ENCODE peak calls at places on chromosomes 4 and X, in five cellular contexts. E is GM12878, Z is H1, K is HepG2, I is K562. L is an unnamed sample.

GRCh38 chr4:56909083-56909981 is 1.6 kb downstream of the REST start:
- DNase-seq in E (no peak), Z (no peak), K (peak), I (no peak), L (no peak)

GRCh38 chr4:73586040-73586439 is 34.2 kb downstream of the RASSF6 start:
- DNase-seq in E (no peak), Z (no peak), K (no peak), I (no peak), L (no peak)

GRCh38 chrX:42678133-42678532 is 99.8 kb downstream of the PPP1R2C start:
- DNase-seq in E (no peak), Z (no peak), K (no peak), I (no peak), L (no peak)

GRCh38 chr4:71004281-71004851 is 10.9 kb downstream of the DCK start:
- DNase-seq in E (no peak), Z (no peak), K (peak), I (no peak), L (no peak)

GRCh38 chrX:40809210-40809609 is 73.9 kb upstream of the MED14 start:
- DNase-seq in E (no peak), Z (no peak), K (no peak), I (no peak), L (no peak)

GRCh38 chrX:45952030-45952429 is 593.2 kb downstream of the ZNF674 start:
- DNase-seq in E (no peak), Z (no peak), K (no peak), I (no peak), L (no peak)

GRCh38 chr4:7003879-7004240 is 39.3 kb upstream of the TADA2B start:
- DNase-seq in E (no peak), Z (no peak), K (no peak), I (no peak), L (no peak)

GRCh38 chr4:186757696-186758330 is 34.2 kb upstream of the FAT1 start:
- DNase-seq in E (no peak), Z (no peak), K (no peak), I (no peak), L (no peak)

GRCh38 chr4:95761871-95762270 is 78.0 kb upstream of the PDHA2 start:
- DNase-seq in E (no peak), Z (no peak), K (no peak), I (no peak), L (no peak)

GRCh38 chr4:130077275-130077674 is 981.3 kb downstream of the C4orf33 start:
- DNase-seq in E (no peak), Z (no peak), K (no peak), I (no peak), L (no peak)

GRCh38 chr4:122152699-122153328 is 683 bp downstream of the BLTP1 start:
- DNase-seq in E (no peak), Z (no peak), K (peak), I (peak), L (no peak)

GRCh38 chr4:25161599-25161960 is 1.3 kb upstream of the SEPSECS start:
- DNase-seq in E (no peak), Z (no peak), K (no peak), I (peak), L (no peak)

GRCh38 chr4:118279328-118279727 is 73.5 kb downstream of the PRSS12 start:
- DNase-seq in E (no peak), Z (no peak), K (no peak), I (no peak), L (no peak)

GRCh38 chrX:118254611-118255010 is 91.3 kb upstream of the WDR44 start:
- DNase-seq in E (peak), Z (no peak), K (peak), I (peak), L (peak)

GRCh38 chr4:39706829-39707511 is 9.0 kb downstream of the UBE2K start:
- DNase-seq in E (no peak), Z (no peak), K (no peak), I (no peak), L (no peak)

GRCh38 chr4:8589336-8589735 is 3.2 kb upstream of the CPZ start:
- DNase-seq in E (no peak), Z (no peak), K (no peak), I (no peak), L (no peak)

GRCh38 chr4:127055349-127055748 is 577.4 kb upstream of the INTU start:
- DNase-seq in E (no peak), Z (no peak), K (no peak), I (no peak), L (no peak)

GRCh38 chr4:122577808-122578781 is 42.8 kb downstream of the IL21 start:
- DNase-seq in E (no peak), Z (no peak), K (peak), I (peak), L (peak)

GRCh38 chrX:28223469-28223868 is 242.2 kb upstream of the DCAF8L1 start:
- DNase-seq in E (no peak), Z (no peak), K (no peak), I (no peak), L (no peak)

GRCh38 chrX:106748377-106748776 is 21.9 kb downstream of the RNF128 start:
- DNase-seq in E (no peak), Z (no peak), K (no peak), I (no peak), L (no peak)

GRCh38 chrX:42976729-42977366 is 198.9 kb upstream of the PPP1R2C start:
- DNase-seq in E (no peak), Z (no peak), K (no peak), I (no peak), L (no peak)

GRCh38 chr4:7547368-7548040 is 112.8 kb upstream of the PSAPL1 start:
- DNase-seq in E (no peak), Z (no peak), K (no peak), I (no peak), L (no peak)

GRCh38 chr4:173666-174314 is 49.5 kb downstream of the ZNF718 start:
- DNase-seq in E (no peak), Z (peak), K (no peak), I (no peak), L (no peak)

GRCh38 chr4:53055274-53055673 is 193.2 kb downstream of the RASL11B start:
- DNase-seq in E (no peak), Z (no peak), K (no peak), I (no peak), L (no peak)

GRCh38 chr4:161554372-161554990 is 609.3 kb downstream of the FSTL5 start:
- DNase-seq in E (no peak), Z (no peak), K (no peak), I (no peak), L (no peak)

GRCh38 chrX:29787666-29788065 is 427.7 kb upstream of the MAGEB2 start:
- DNase-seq in E (no peak), Z (no peak), K (no peak), I (no peak), L (no peak)

GRCh38 chr4:4524364-4524763 is 17.5 kb downstream of the STX18 start:
- DNase-seq in E (peak), Z (no peak), K (no peak), I (no peak), L (no peak)

GRCh38 chr4:117796677-117797076 is 237.6 kb upstream of the NDST3 start:
- DNase-seq in E (no peak), Z (no peak), K (no peak), I (no peak), L (no peak)

GRCh38 chrX:1207496-1208025 is 4.9 kb downstream of the CRLF2 start:
- DNase-seq in E (no peak), Z (no peak), K (no peak), I (no peak), L (no peak)

GRCh38 chrX:147476008-147476407 is 435.7 kb upstream of the FMR1 start:
- DNase-seq in E (no peak), Z (no peak), K (peak), I (no peak), L (no peak)

GRCh38 chr4:4838602-4839470 is 20.6 kb upstream of the MSX1 start:
- DNase-seq in E (no peak), Z (no peak), K (peak), I (no peak), L (no peak)

GRCh38 chr4:94447754-94448411 is 3.9 kb upstream of the PDLIM5 start:
- DNase-seq in E (no peak), Z (no peak), K (no peak), I (no peak), L (no peak)

GRCh38 chr4:125951275-125951887 is 636.6 kb downstream of the FAT4 start:
- DNase-seq in E (no peak), Z (no peak), K (no peak), I (no peak), L (no peak)

GRCh38 chr4:170124391-170124790 is 34.6 kb upstream of the AADAT start:
- DNase-seq in E (no peak), Z (no peak), K (no peak), I (no peak), L (no peak)

GRCh38 chr4:48462363-48462762 is 20.8 kb upstream of the SLC10A4 start:
- DNase-seq in E (no peak), Z (no peak), K (no peak), I (no peak), L (no peak)
- TF ChIP-seq JUND in E (no peak), Z (no peak), K (no peak), I (no peak), L (no peak)

DNA sequence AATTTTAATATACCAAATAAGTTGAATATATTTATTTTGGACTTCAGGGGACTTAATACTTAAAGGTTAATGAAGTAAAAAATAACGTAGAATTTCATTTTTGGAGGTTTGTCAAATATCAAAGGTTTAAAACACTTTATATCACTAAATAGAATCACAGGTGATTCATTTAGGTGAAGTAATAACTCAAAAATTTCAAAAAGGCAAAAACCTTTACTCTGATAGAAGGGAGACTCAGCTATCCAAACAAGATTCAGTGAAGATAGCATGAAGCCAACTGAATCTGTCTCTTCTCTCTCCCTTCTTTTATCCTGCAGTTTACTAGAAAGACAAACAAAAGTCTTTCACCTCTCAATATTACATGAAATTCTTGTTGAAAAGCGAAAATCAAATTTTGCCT is 110.2 kb upstream of the CYSLTR1 start:
- DNase-seq in E (no peak), Z (no peak), K (no peak), I (no peak), L (no peak)
- TF ChIP-seq CEBPB in E (no peak), Z (no peak), K (no peak), I (no peak), L (no peak)

GRCh38 chrX:150531467-150531866 is 37.0 kb upstream of the MTM1 start:
- DNase-seq in E (no peak), Z (no peak), K (no peak), I (no peak), L (no peak)
- TF ChIP-seq JUND in E (no peak), Z (no peak), K (no peak), I (no peak), L (no peak)

DNA sequence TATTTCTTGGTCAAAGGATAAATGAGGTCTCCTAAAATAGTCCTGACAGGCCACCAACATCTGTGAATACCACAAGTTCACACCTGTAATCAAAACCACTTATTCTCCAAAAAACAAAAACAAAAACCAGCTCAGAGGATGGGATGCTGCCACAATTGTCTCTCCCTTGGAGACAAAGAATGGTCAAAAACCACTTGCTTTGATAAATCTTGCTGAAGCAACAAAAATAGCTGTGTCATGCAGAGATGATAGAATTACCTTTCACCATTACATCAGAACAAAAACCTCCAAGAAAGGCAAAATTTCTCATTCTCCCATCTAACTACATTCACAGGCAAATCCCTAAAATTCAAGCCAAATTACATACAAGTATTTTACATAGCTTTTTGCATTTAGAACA is 180.4 kb downstream of the MAML3 start:
- DNase-seq in E (no peak), Z (no peak), K (no peak), I (no peak), L (no peak)
- TF ChIP-seq CEBPB in E (no peak), Z (no peak), K (no peak), I (no peak), L (no peak)

GRCh38 chrX:19593684-19594083 is 78.4 kb upstream of the MAP3K15 start:
- DNase-seq in E (no peak), Z (no peak), K (peak), I (peak), L (peak)
- TF ChIP-seq JUND in E (no peak), Z (no peak), K (no peak), I (no peak), L (no peak)

DNA sequence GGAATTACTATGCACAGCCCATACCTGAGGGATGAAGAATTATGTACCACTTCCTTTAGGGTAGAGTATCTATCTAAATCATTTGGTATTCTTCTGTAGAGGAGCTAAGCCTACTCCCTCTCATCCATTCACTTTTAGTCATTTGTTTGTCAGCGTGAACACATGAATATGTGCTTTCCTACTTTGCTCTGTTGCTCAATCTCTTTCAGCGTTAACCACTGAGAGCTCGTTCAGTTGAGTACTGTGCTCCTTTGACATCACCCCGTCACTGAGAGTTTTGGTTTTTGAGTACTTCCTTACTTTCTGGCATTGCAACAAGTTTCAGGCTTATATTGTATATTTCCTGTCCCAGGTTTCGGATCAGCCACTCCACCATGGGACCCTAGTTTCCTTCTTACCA is 700.6 kb downstream of the NLGN4X start:
- DNase-seq in E (no peak), Z (no peak), K (no peak), I (no peak), L (no peak)
- TF ChIP-seq CEBPB in E (no peak), Z (no peak), K (no peak), I (no peak), L (no peak)

GRCh38 chr4:38135201-38135600 is 175.0 kb downstream of the PTTG2 start:
- DNase-seq in E (no peak), Z (no peak), K (no peak), I (no peak), L (no peak)

GRCh38 chr4:38139187-38139586 is 179.0 kb downstream of the PTTG2 start:
- DNase-seq in E (no peak), Z (no peak), K (no peak), I (no peak), L (no peak)

GRCh38 chr4:38138363-38138762 is 178.2 kb downstream of the PTTG2 start:
- DNase-seq in E (no peak), Z (no peak), K (no peak), I (no peak), L (no peak)

GRCh38 chr4:38136604-38137003 is 176.4 kb downstream of the PTTG2 start:
- DNase-seq in E (no peak), Z (no peak), K (no peak), I (no peak), L (no peak)

DNA sequence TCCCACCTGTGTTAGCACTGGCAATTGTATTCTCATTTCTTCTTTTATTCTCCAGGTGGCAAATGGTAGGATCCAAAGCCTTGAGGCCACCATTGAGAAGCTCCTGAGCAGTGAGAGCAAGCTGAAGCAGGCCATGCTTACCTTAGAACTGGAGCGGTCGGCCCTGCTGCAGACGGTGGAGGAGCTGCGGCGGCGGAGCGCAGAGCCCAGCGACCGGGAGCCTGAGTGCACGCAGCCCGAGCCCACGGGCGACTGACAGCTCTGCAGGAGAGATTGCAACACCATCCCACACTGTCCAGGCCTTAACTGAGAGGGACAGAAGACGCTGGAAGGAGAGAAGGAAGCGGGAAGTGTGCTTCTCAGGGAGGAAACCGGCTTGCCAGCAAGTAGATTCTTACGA is 176.9 kb downstream of the PTTG2 start:
- DNase-seq in E (no peak), Z (no peak), K (no peak), I (no peak), L (no peak)
- TF ChIP-seq JUND in E (no peak), Z (no peak), K (no peak), I (no peak), L (no peak)

DNA sequence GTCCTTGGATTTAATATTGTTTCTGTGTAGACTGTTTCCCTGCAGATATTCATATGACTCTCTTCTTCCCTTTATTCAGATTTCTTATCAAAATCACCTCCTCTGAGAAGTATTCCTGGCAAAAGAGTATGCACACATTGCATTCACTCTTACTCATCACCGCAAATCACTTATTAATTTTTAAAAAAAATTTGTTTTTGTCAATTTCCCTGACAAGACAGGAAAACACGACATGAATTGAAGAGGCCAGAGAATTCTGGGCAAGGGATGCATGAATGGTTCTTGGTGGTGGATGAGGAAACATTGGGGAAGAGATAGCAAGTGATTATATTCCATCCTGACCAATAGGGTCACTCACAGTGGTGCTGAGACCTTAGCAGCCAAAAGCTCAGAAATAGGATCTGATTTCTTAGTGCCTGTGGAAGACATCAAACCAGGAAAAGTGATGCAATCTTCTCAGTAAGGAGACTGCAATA is 522.5 kb upstream of the AGA start:
- DNase-seq in E (no peak), Z (no peak), K (no peak), I (no peak), L (no peak)
- TF ChIP-seq CEBPB in E (no peak), Z (peak), K (peak), I (peak), L (no peak)

DNA sequence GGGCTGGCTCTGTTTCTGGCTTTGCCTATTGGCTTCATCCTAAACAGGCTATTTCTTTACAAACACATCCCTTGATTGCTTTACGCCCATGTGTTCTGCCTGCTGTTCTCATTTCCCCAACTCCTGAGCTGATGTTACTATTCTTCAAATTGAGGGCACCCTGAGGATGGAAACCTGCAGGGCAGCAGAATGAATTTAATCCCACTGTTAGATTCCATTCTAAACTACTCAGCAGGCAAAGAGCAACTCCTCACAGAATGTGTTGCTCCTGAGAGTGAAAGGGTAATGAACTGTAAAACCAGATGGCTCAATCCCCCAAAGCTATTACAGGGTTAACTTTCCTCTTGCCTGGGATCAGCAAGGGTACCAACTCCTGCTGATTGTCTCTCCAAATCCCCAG is 75.7 kb downstream of the ANKRD50 start:
- DNase-seq in E (no peak), Z (peak), K (no peak), I (no peak), L (no peak)
- TF ChIP-seq JUND in E (no peak), Z (no peak), K (no peak), I (no peak), L (no peak)

DNA sequence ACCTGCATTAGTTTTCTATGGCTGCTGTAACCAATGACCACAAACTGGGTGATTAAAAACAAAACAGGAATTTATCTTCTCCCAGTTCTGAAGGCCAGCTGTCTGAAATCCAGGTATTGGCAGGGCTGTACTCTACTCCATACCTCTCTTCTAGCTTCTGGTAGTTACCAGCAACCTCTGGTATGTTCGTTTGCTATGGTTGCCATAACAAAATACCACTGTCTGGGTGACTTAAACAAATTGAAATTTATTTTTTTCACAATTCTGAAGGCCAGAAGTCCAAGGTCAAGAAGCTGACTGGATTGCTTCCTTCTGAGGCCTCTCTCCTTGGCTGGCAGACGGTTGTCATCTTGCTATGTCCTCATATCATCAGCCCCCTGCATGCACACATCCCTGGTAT is 642.1 kb upstream of the TENM3 start:
- DNase-seq in E (no peak), Z (no peak), K (no peak), I (no peak), L (no peak)
- TF ChIP-seq CEBPB in E (no peak), Z (no peak), K (no peak), I (no peak), L (no peak)